ENCODE peak calls at places on chromosomes 11 and 22, in seven cellular contexts. One of them, this sample, is unnamed.

GRCh38 chr11:2988361-2988762 is 3.8 kb downstream of the NAP1L4 start:
- DNase-seq in HCT116: no peak
- DNase-seq in HepG2: no peak
- DNase-seq in K562: no peak
- DNase-seq in SK-N-SH: no peak
- DNase-seq in GM12878: no peak
- DNase-seq in H1: no peak
- DNase-seq in this sample: peak

GRCh38 chr11:117633976-117634755 is 162.8 kb downstream of the DSCAML1 start:
- DNase-seq in K562: no peak
- DNase-seq in GM12878: no peak
- DNase-seq in SK-N-SH: no peak
- DNase-seq in H1: no peak
- DNase-seq in HCT116: no peak
- DNase-seq in HepG2: no peak
- DNase-seq in this sample: no peak

GRCh38 chr11:36480833-36481232 is 29.2 kb downstream of the TRAF6 start:
- DNase-seq in HCT116: no peak
- DNase-seq in H1: no peak
- DNase-seq in SK-N-SH: no peak
- DNase-seq in HepG2: no peak
- DNase-seq in GM12878: no peak
- DNase-seq in K562: no peak
- DNase-seq in this sample: no peak

GRCh38 chr22:50606126-50606525 is 5.5 kb downstream of the MAPK8IP2 start:
- DNase-seq in HCT116: no peak
- DNase-seq in SK-N-SH: no peak
- DNase-seq in HepG2: no peak
- DNase-seq in H1: no peak
- DNase-seq in K562: no peak
- DNase-seq in GM12878: no peak
- DNase-seq in this sample: no peak

GRCh38 chr11:70055444-70055843 is 22.7 kb upstream of the ANO1 start:
- DNase-seq in GM12878: no peak
- DNase-seq in H1: no peak
- DNase-seq in HCT116: no peak
- DNase-seq in SK-N-SH: no peak
- DNase-seq in HepG2: no peak
- DNase-seq in K562: no peak
- DNase-seq in this sample: no peak

GRCh38 chr11:87012673-87013072 is 25.1 kb upstream of the TMEM135 start:
- DNase-seq in K562: no peak
- DNase-seq in HCT116: no peak
- DNase-seq in GM12878: no peak
- DNase-seq in HepG2: no peak
- DNase-seq in H1: no peak
- DNase-seq in SK-N-SH: no peak
- DNase-seq in this sample: no peak

GRCh38 chr22:46636221-46637002 is 16.2 kb downstream of the GRAMD4 start:
- DNase-seq in GM12878: no peak
- DNase-seq in H1: no peak
- DNase-seq in HCT116: no peak
- DNase-seq in SK-N-SH: no peak
- DNase-seq in K562: no peak
- DNase-seq in HepG2: no peak
- DNase-seq in this sample: no peak

GRCh38 chr11:100776212-100776896 is 89.3 kb downstream of the ARHGAP42 start:
- DNase-seq in K562: no peak
- DNase-seq in SK-N-SH: no peak
- DNase-seq in GM12878: no peak
- DNase-seq in HCT116: peak
- DNase-seq in H1: no peak
- DNase-seq in HepG2: peak
- DNase-seq in this sample: peak

GRCh38 chr22:23263651-23264555 is 83.6 kb downstream of the BCR start:
- DNase-seq in SK-N-SH: no peak
- DNase-seq in HepG2: no peak
- DNase-seq in GM12878: no peak
- DNase-seq in H1: no peak
- DNase-seq in HCT116: no peak
- DNase-seq in K562: no peak
- DNase-seq in this sample: no peak

GRCh38 chr22:17121235-17122195 is at the start of gene TMEM121B:
- DNase-seq in GM12878: no peak
- DNase-seq in SK-N-SH: peak
- DNase-seq in HCT116: no peak
- DNase-seq in H1: peak
- DNase-seq in HepG2: no peak
- DNase-seq in K562: peak
- DNase-seq in this sample: no peak

GRCh38 chr22:49966041-49966715 is 5.6 kb downstream of the PIM3 start:
- DNase-seq in HepG2: no peak
- DNase-seq in H1: no peak
- DNase-seq in K562: no peak
- DNase-seq in GM12878: no peak
- DNase-seq in HCT116: no peak
- DNase-seq in SK-N-SH: peak
- DNase-seq in this sample: no peak

GRCh38 chr11:126113515-126113957 is 50.9 kb upstream of the CDON start:
- DNase-seq in GM12878: no peak
- DNase-seq in SK-N-SH: peak
- DNase-seq in K562: no peak
- DNase-seq in HCT116: peak
- DNase-seq in HepG2: peak
- DNase-seq in H1: no peak
- DNase-seq in this sample: peak

GRCh38 chr11:837990-838307 is 4.4 kb downstream of the POLR2L start:
- DNase-seq in H1: no peak
- DNase-seq in HepG2: no peak
- DNase-seq in GM12878: no peak
- DNase-seq in K562: no peak
- DNase-seq in HCT116: no peak
- DNase-seq in SK-N-SH: no peak
- DNase-seq in this sample: no peak

GRCh38 chr11:92601048-92601447 is 368.4 kb upstream of the MTNR1B start:
- DNase-seq in SK-N-SH: no peak
- DNase-seq in HCT116: no peak
- DNase-seq in HepG2: no peak
- DNase-seq in K562: no peak
- DNase-seq in H1: no peak
- DNase-seq in GM12878: no peak
- DNase-seq in this sample: no peak

GRCh38 chr11:72582206-72583176 is 91.7 kb downstream of the PDE2A start:
- DNase-seq in H1: no peak
- DNase-seq in HepG2: no peak
- DNase-seq in HCT116: no peak
- DNase-seq in GM12878: no peak
- DNase-seq in SK-N-SH: no peak
- DNase-seq in K562: no peak
- DNase-seq in this sample: no peak

GRCh38 chr22:28711820-28712777 is 29.5 kb downstream of the CHEK2 start:
- DNase-seq in H1: no peak
- DNase-seq in HepG2: peak
- DNase-seq in GM12878: no peak
- DNase-seq in K562: peak
- DNase-seq in SK-N-SH: no peak
- DNase-seq in HCT116: no peak
- DNase-seq in this sample: no peak

GRCh38 chr22:26416670-26417270 is 12.3 kb upstream of the ASPHD2 start:
- DNase-seq in K562: no peak
- DNase-seq in SK-N-SH: no peak
- DNase-seq in HepG2: no peak
- DNase-seq in HCT116: no peak
- DNase-seq in H1: peak
- DNase-seq in GM12878: no peak
- DNase-seq in this sample: peak

GRCh38 chr11:105000167-105000566 is 22.8 kb downstream of the CASP5 start:
- DNase-seq in H1: no peak
- DNase-seq in HCT116: peak
- DNase-seq in GM12878: no peak
- DNase-seq in K562: no peak
- DNase-seq in SK-N-SH: no peak
- DNase-seq in HepG2: peak
- DNase-seq in this sample: peak

DNA sequence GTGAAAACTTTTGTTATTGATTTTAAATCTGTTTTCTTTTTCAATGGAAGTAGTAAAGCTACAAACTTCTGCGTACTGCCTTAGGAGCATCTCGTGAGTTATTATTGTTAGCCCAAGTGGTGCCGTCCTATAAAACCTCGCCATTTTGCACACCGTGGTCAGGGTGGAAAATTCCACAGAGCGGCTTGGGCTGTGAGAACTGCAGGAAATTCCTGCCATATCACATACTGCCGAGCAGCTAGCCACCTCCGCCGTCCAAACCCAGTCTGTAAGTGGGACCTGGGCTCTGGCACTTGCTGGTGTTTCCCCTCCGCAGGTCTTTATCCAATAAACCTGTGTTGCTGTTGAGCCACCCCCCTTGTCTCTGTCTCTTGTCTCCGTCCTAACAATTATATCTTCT is 88.0 kb upstream of the POU2AF2 start:
- DNase-seq in HepG2: no peak
- DNase-seq in HCT116: no peak
- DNase-seq in SK-N-SH: no peak
- DNase-seq in GM12878: no peak
- DNase-seq in K562: no peak
- DNase-seq in H1: no peak
- DNase-seq in this sample: no peak
- TF ChIP-seq JUND in HepG2: no peak
- TF ChIP-seq JUND in HCT116: no peak
- TF ChIP-seq JUND in SK-N-SH: no peak
- TF ChIP-seq JUND in GM12878: no peak
- TF ChIP-seq JUND in K562: no peak
- TF ChIP-seq JUND in H1: no peak
- TF ChIP-seq JUND in this sample: no peak

GRCh38 chr11:14812776-14813175 is 79.3 kb downstream of the CYP2R1 start:
- DNase-seq in K562: no peak
- DNase-seq in H1: no peak
- DNase-seq in HCT116: no peak
- DNase-seq in HepG2: no peak
- DNase-seq in SK-N-SH: no peak
- DNase-seq in GM12878: no peak
- DNase-seq in this sample: no peak
- TF ChIP-seq JUND in K562: no peak
- TF ChIP-seq JUND in H1: no peak
- TF ChIP-seq JUND in HCT116: no peak
- TF ChIP-seq JUND in HepG2: no peak
- TF ChIP-seq JUND in SK-N-SH: no peak
- TF ChIP-seq JUND in GM12878: no peak
- TF ChIP-seq JUND in this sample: no peak

DNA sequence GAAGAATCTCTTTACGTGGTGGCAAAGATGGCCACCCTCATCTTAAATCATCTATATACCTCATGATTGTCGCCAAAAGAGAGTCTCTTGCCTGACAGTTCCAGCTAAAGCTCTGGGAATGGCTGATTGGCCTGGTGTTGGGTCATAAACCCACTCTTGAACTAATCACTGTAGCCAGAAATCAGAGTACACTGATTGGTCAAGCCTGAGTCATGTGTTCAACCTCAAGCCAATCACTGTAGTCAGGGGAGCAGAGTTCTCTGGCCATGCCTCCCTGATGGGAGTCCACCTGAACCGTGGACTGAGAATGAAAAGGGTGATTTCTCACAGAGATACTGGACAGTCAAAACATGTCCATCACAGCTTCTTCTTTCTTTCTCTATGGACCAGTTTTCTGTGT is 45.8 kb downstream of the RCN1 start:
- DNase-seq in SK-N-SH: no peak
- DNase-seq in K562: no peak
- DNase-seq in GM12878: no peak
- DNase-seq in H1: no peak
- DNase-seq in HepG2: no peak
- DNase-seq in HCT116: no peak
- DNase-seq in this sample: no peak
- TF ChIP-seq JUND in SK-N-SH: no peak
- TF ChIP-seq JUND in K562: no peak
- TF ChIP-seq JUND in GM12878: no peak
- TF ChIP-seq JUND in H1: no peak
- TF ChIP-seq JUND in HepG2: no peak
- TF ChIP-seq JUND in HCT116: no peak
- TF ChIP-seq JUND in this sample: no peak

GRCh38 chr11:6326980-6327379 is 6.7 kb upstream of the CAVIN3 start:
- DNase-seq in HepG2: no peak
- DNase-seq in HCT116: no peak
- DNase-seq in H1: no peak
- DNase-seq in SK-N-SH: no peak
- DNase-seq in GM12878: no peak
- DNase-seq in K562: no peak
- DNase-seq in this sample: no peak

GRCh38 chr11:6326303-6326702 is 6.0 kb upstream of the CAVIN3 start:
- DNase-seq in GM12878: no peak
- DNase-seq in SK-N-SH: no peak
- DNase-seq in HepG2: no peak
- DNase-seq in K562: no peak
- DNase-seq in H1: no peak
- DNase-seq in HCT116: no peak
- DNase-seq in this sample: no peak

GRCh38 chr11:6332066-6332465 is 11.8 kb upstream of the CAVIN3 start:
- DNase-seq in HepG2: no peak
- DNase-seq in GM12878: no peak
- DNase-seq in SK-N-SH: no peak
- DNase-seq in K562: no peak
- DNase-seq in H1: no peak
- DNase-seq in HCT116: no peak
- DNase-seq in this sample: no peak

GRCh38 chr11:6327806-6328205 is 7.5 kb upstream of the CAVIN3 start:
- DNase-seq in GM12878: no peak
- DNase-seq in HCT116: no peak
- DNase-seq in HepG2: no peak
- DNase-seq in K562: no peak
- DNase-seq in SK-N-SH: no peak
- DNase-seq in H1: no peak
- DNase-seq in this sample: no peak

GRCh38 chr11:6328321-6328720 is 8.0 kb upstream of the CAVIN3 start:
- DNase-seq in K562: no peak
- DNase-seq in HCT116: no peak
- DNase-seq in HepG2: no peak
- DNase-seq in GM12878: no peak
- DNase-seq in H1: no peak
- DNase-seq in SK-N-SH: no peak
- DNase-seq in this sample: no peak
- TF ChIP-seq JUND in K562: no peak
- TF ChIP-seq JUND in HCT116: no peak
- TF ChIP-seq JUND in HepG2: no peak
- TF ChIP-seq JUND in GM12878: no peak
- TF ChIP-seq JUND in H1: no peak
- TF ChIP-seq JUND in SK-N-SH: no peak
- TF ChIP-seq JUND in this sample: no peak

DNA sequence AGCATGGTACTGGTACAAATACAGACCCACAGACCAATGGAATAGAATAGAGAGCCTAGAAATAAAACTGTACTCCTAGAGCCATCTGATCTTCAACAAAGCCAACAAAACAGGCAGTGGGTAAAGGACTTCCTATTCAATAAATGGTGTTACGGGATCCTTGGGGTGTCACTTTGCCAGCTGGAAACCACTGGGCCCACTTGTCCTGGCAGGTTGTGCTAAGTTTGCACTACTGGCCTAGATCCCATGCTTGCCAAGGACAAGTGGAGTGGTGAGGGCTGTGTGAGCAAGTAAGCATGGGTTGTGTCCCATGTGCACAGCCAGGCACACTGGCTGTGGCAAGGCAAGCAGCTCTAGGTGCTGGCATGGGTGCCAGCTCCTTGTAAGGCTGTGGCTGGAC is 8.8 kb upstream of the ISX start:
- DNase-seq in SK-N-SH: no peak
- DNase-seq in H1: no peak
- DNase-seq in HCT116: no peak
- DNase-seq in HepG2: no peak
- DNase-seq in K562: no peak
- DNase-seq in GM12878: no peak
- DNase-seq in this sample: no peak
- TF ChIP-seq JUND in SK-N-SH: no peak
- TF ChIP-seq JUND in H1: no peak
- TF ChIP-seq JUND in HCT116: no peak
- TF ChIP-seq JUND in HepG2: no peak
- TF ChIP-seq JUND in K562: no peak
- TF ChIP-seq JUND in GM12878: no peak
- TF ChIP-seq JUND in this sample: no peak